ENCODE peak calls at places on chromosomes 1 and 21, in ten cellular contexts. R is endodermal cell, C is nephron progenitor cell, F is AG09309, E is endothelial cell, A is lower lobe of right lung, J is A549, S is HFF-Myc, V is fibroblast of lung, Z is cardiac fibroblast. M is an unnamed sample.

GRCh38 chr21:46109251-46110221 is 11.6 kb downstream of the COL6A2 start:
- DNase-seq in S (no peak), C (no peak), R (peak), Z (no peak), A (no peak), E (no peak), J (no peak), V (no peak), F (no peak), M (no peak)

GRCh38 chr1:206470692-206471414 is 577 bp downstream of the IKBKE start:
- DNase-seq in S (no peak), R (peak), V (peak), E (peak), F (no peak), A (no peak), Z (peak), J (peak), C (peak), M (no peak)

GRCh38 chr1:4801192-4801924 is 146.9 kb downstream of the AJAP1 start:
- DNase-seq in S (no peak), V (peak), J (no peak), R (no peak), Z (peak), A (peak), F (no peak), E (no peak), C (no peak), M (peak)

GRCh38 chr1:29713857-29714256 is 477.5 kb downstream of the PTPRU start:
- DNase-seq in J (no peak), C (no peak), R (no peak), A (no peak), S (no peak), V (peak), F (no peak), Z (peak), E (no peak), M (no peak)

GRCh38 chr1:167489581-167490340 is 28.6 kb downstream of the CD247 start:
- DNase-seq in V (no peak), R (peak), A (no peak), F (no peak), Z (no peak), E (no peak), J (no peak), S (no peak), C (peak), M (no peak)

GRCh38 chr1:65958561-65959350 is 166.1 kb downstream of the PDE4B start:
- DNase-seq in J (peak), V (peak), S (peak), A (peak), F (no peak), Z (peak), E (peak), R (no peak), C (peak), M (no peak)

GRCh38 chr1:245609354-245609753 is 454.6 kb downstream of the KIF26B start:
- DNase-seq in F (no peak), E (no peak), S (no peak), C (no peak), V (no peak), A (no peak), J (no peak), Z (no peak), R (peak), M (no peak)

GRCh38 chr1:213983589-213984386 is 4.0 kb upstream of the PROX1 start:
- DNase-seq in R (peak), J (no peak), Z (no peak), S (no peak), E (no peak), V (no peak), A (no peak), F (no peak), C (no peak), M (no peak)

GRCh38 chr1:40936878-40937484 is 42.5 kb upstream of the CTPS1 start:
- DNase-seq in A (no peak), V (peak), C (no peak), S (no peak), F (peak), R (no peak), J (no peak), E (no peak), Z (peak), M (no peak)

GRCh38 chr1:65264197-65264929 is 45.0 kb upstream of the DNAJC6 start:
- DNase-seq in S (peak), E (peak), J (no peak), F (no peak), Z (peak), A (no peak), C (peak), R (peak), V (peak), M (no peak)

GRCh38 chr1:183318433-183318832 is 99.7 kb downstream of the NMNAT2 start:
- DNase-seq in F (peak), S (peak), J (peak), C (peak), R (peak), E (peak), V (peak), Z (peak), A (peak), M (peak)

GRCh38 chr1:195530961-195531360 is 1077.3 kb downstream of the KCNT2 start:
- DNase-seq in S (no peak), J (no peak), Z (no peak), R (no peak), A (no peak), E (no peak), V (peak), F (no peak), C (no peak), M (no peak)

GRCh38 chr1:56831874-56832693 is 12.9 kb upstream of the FYB2 start:
- DNase-seq in V (peak), C (peak), A (peak), Z (peak), J (peak), E (peak), S (peak), R (peak), F (peak), M (no peak)

GRCh38 chr1:161706116-161706482 is 930 bp upstream of the FCRLA start:
- DNase-seq in J (no peak), V (peak), E (no peak), A (no peak), S (no peak), R (no peak), F (peak), C (no peak), Z (no peak), M (no peak)

GRCh38 chr1:153532161-153532560 is 3.6 kb downstream of the S100A6 start:
- DNase-seq in S (no peak), V (no peak), A (no peak), C (no peak), J (no peak), E (no peak), F (no peak), Z (no peak), R (peak), M (no peak)

GRCh38 chr1:245292571-245292970 is 137.8 kb downstream of the KIF26B start:
- DNase-seq in J (no peak), R (no peak), F (no peak), S (no peak), Z (no peak), E (no peak), V (no peak), C (no peak), A (no peak), M (no peak)

GRCh38 chr1:8077120-8077573 is 51.0 kb upstream of the ERRFI1 start:
- DNase-seq in Z (peak), A (peak), V (peak), E (no peak), F (peak), J (peak), S (peak), C (no peak), R (peak), M (no peak)

GRCh38 chr1:8970870-8971337 is 25.2 kb downstream of the CA6 start:
- DNase-seq in C (no peak), Z (no peak), R (no peak), F (no peak), J (no peak), S (no peak), E (no peak), A (no peak), V (no peak), M (no peak)

GRCh38 chr1:62110198-62110817 is 84.3 kb upstream of the L1TD1 start:
- DNase-seq in J (no peak), A (no peak), R (no peak), E (no peak), F (no peak), S (no peak), V (no peak), Z (no peak), C (no peak), M (peak)

GRCh38 chr1:15406911-15407559 is 2.7 kb upstream of the EFHD2 start:
- DNase-seq in V (peak), S (no peak), C (no peak), F (peak), E (no peak), J (no peak), A (no peak), R (no peak), Z (peak), M (no peak)

DNA sequence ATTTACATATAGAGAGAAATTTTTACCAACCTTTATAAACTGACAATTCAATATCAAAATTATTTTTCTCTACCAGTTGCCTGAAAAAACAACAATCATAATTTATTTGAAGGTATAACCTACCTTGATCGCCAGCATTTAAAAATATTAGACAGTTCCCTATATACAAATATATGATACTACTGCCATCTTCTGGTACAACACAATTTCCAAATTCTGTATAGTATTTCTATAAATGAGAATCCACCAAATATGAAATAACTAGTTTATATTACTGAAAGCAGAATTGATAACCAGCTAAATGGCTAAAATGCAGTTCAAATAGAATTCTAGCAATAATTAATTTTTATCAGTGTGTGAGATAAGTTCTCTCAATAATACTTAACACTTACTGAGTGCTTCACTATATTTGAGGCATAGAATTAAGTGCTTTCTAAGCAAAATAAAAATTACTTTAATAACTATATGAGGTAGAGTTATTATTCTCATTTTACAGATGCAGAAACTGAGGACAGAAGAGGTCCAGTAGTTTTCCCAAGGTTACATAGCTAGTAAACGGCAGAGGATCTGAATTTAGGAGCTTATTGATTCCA is 75.6 kb downstream of the PIGK start:
- DNase-seq in S (no peak), J (peak), F (no peak), V (no peak), A (no peak), Z (peak), C (no peak), E (no peak), R (no peak), M (no peak)
- TF ChIP-seq CTCF in S (no peak), J (peak), F (peak), V (peak), A (peak), Z (peak), C (no peak), E (no peak), R (peak), M (peak)

DNA sequence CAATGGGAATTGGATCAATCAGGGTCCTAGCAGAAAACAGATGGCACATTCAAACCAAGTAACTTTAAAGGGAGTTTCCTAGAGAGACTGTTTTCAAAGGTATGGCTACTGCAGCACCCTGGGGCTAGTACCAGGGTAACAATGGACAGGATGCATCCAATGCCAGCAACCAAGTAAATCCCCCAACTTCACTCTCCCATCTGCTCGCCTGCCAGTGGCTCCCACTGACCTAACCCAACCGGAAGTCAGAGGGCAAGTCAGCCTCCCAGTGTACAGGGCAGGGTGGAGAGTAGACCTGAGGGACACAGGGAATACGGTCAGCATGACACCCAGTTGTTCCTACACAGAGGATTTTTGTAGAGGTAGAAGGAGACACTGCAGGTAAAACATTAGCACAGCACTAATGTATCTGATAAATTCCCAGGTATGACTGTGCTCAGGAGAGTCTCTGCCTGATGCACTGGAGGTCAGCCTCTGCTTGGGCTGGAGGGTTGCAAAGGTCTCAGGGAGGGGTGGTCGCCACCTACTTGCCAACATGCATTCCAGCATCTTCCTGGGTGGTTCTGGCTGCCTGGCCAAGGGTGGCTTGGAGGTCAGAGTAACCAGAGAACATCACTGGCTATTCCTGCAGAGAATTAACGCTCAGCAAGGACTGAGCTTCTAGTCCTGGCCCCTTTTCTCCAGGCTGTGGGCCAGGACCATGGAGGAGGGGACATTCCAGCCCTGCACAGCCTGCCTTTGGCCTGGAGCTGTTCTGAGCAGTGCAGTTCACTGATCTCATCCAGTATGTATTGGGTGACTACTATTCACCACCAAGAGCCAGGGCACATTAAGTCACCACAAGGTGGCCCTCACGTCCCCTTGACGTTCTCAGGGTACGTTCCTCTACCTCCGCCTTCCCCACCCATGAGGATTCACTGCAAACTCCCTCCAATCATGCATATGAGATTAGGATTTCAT is 5.1 kb upstream of the GJA4 start:
- DNase-seq in A (no peak), C (no peak), S (no peak), E (peak), Z (peak), R (peak), J (no peak), V (peak), F (no peak), M (no peak)
- TF ChIP-seq CTCF in A (no peak), C (no peak), S (no peak), E (peak), Z (peak), R (peak), J (no peak), V (no peak), F (peak), M (no peak)

GRCh38 chr1:3419415-3420204 is 34.9 kb upstream of the ARHGEF16 start:
- DNase-seq in R (no peak), F (no peak), A (no peak), V (no peak), J (no peak), Z (peak), C (no peak), E (no peak), S (no peak), M (no peak)

GRCh38 chr1:3417954-3418353 is 36.5 kb upstream of the ARHGEF16 start:
- DNase-seq in J (no peak), C (no peak), S (no peak), Z (no peak), R (no peak), F (no peak), E (no peak), A (no peak), V (no peak), M (no peak)

GRCh38 chr1:3415260-3415952 is 39.1 kb upstream of the ARHGEF16 start:
- DNase-seq in R (no peak), S (no peak), E (peak), F (no peak), Z (no peak), V (no peak), C (no peak), A (no peak), J (no peak), M (no peak)

GRCh38 chr1:3418600-3418999 is 35.9 kb upstream of the ARHGEF16 start:
- DNase-seq in C (no peak), V (no peak), R (no peak), Z (no peak), S (no peak), A (no peak), J (no peak), E (no peak), F (no peak), M (no peak)

DNA sequence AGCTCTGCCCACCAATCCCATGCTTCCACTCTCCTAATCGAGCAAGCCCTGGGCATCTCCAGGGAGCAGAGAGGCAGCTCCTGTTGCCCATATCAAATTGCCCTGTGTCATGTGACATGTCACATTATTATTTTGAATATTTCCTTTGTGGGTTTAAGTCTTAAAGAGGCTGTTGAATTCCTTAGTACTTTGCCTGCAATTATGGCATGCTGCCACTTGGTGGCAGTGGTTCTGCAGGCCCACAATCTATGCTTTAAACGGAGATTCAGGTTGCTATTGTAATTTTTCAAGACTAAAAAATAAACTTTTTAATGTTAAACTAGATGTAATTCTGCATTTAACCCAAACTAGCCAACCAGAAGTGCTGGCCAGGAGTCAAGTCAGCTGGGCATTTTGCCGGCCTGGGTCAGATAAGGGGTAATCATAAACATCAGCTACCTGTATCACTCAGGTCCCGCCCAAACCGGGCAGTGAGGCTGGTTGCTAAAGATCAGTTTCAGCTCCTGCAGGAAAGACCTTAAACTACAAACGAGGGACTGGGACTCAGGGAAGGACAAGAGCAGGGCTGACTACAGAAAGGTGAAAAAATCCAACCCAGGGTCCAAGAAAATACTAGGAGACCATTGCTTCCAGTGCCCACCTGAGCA is 37.3 kb upstream of the ARHGEF16 start:
- DNase-seq in C (no peak), J (no peak), E (no peak), S (no peak), V (no peak), R (no peak), A (no peak), F (no peak), Z (no peak), M (no peak)
- TF ChIP-seq CTCF in C (peak), J (no peak), E (peak), S (peak), V (peak), R (peak), A (peak), F (peak), Z (peak), M (no peak)

DNA sequence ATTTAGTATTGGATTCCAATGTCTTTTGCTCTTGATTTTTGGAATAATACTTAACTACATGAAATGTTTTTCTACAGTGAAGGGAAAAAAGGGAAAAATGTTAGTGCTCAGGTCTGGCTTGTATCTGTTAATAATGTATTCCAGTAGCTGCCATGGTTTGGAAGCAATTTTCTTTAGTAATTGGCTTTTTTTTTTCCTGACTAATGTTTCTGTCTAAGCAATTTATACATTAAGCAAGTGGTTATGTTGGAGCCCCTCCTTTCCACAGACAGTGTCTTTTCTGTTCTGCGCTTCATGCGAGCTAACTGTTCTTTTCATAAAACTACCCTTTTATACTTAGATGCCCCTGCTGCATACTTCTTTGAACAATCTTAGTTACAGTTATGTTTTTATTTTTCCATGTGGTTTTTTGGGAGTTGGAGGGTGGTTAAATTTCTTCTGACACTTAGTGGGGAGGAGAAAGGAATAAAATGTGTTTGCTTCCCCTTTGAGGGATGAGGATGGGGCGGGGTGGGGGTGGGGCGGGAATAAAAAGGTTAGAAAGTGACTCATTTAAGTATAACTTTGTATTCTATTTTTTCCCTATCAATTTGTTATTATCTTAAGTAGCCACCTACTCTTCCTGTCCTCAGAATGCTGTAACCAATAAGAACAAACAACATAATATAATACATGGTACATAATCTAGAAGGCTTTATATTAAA is 83.1 kb downstream of the CLIC4 start:
- DNase-seq in A (no peak), E (no peak), S (no peak), F (no peak), Z (no peak), R (no peak), J (no peak), C (no peak), V (no peak), M (no peak)
- TF ChIP-seq CTCF in A (no peak), E (no peak), S (no peak), F (no peak), Z (no peak), R (no peak), J (no peak), C (no peak), V (no peak), M (no peak)